ENCODE peak calls at places on chromosome 2, in six cellular contexts. U is stimulated activated naive CD4-positive, alpha-beta T cell; D is CD8-positive, alpha-beta T cell; C is T-helper 1 cell; I is BJ; B is Caki2. V is an unnamed sample.

GRCh38 chr2:212713681-212714080 is 175.1 kb upstream of the ERBB4 start:
- DNase-seq in C (no peak), D (no peak), B (no peak), I (no peak), U (no peak), V (no peak)

GRCh38 chr2:11746376-11746806 is at the start of gene LPIN1:
- DNase-seq in B (peak), U (peak), C (peak), D (peak), I (no peak), V (peak)

GRCh38 chr2:46984642-46985476 is 69.3 kb upstream of the MCFD2 start:
- DNase-seq in U (no peak), B (peak), I (peak), C (no peak), D (no peak), V (no peak)

GRCh38 chr2:69214898-69215297 is 172.1 kb downstream of the GFPT1 start:
- DNase-seq in U (no peak), D (no peak), C (no peak), I (no peak), B (no peak), V (no peak)

GRCh38 chr2:237330539-237330938 is 83.4 kb downstream of the COL6A3 start:
- DNase-seq in U (no peak), C (no peak), D (no peak), B (no peak), I (no peak), V (no peak)

GRCh38 chr2:33634261-33634910 is 35.3 kb upstream of the FAM98A start:
- DNase-seq in C (no peak), D (no peak), I (no peak), U (no peak), B (no peak), V (no peak)

GRCh38 chr2:213022987-213023386 is 128.4 kb downstream of the IKZF2 start:
- DNase-seq in C (no peak), D (no peak), U (no peak), B (no peak), I (no peak), V (no peak)

GRCh38 chr2:100898035-100898689 is 78.2 kb downstream of the NPAS2 start:
- DNase-seq in I (no peak), D (no peak), B (no peak), C (no peak), U (no peak), V (no peak)

GRCh38 chr2:71379086-71379485 is 47.5 kb downstream of the ZNF638 start:
- DNase-seq in D (no peak), I (peak), C (no peak), B (peak), U (no peak), V (no peak)

GRCh38 chr2:109030870-109031480 is 42.0 kb upstream of the EDAR start:
- DNase-seq in C (peak), I (no peak), D (peak), B (no peak), U (no peak), V (no peak)

GRCh38 chr2:183037660-183038340 is 457 bp downstream of the NCKAP1 start:
- DNase-seq in I (no peak), C (peak), U (peak), D (peak), B (no peak), V (peak)

GRCh38 chr2:72204156-72204781 is 56.6 kb upstream of the CYP26B1 start:
- DNase-seq in C (no peak), U (no peak), I (no peak), D (no peak), B (peak), V (no peak)

GRCh38 chr2:20012282-20013060 is at the start of gene MATN3:
- DNase-seq in D (no peak), U (no peak), B (peak), C (no peak), I (no peak), V (no peak)

GRCh38 chr2:64537991-64538390 is 13.9 kb downstream of the AFTPH start:
- DNase-seq in B (no peak), I (no peak), U (no peak), C (no peak), D (no peak), V (no peak)

GRCh38 chr2:195049372-195050031 is 607.5 kb upstream of the SLC39A10 start:
- DNase-seq in I (no peak), B (peak), C (no peak), D (no peak), U (no peak), V (no peak)

GRCh38 chr2:102736174-102736606 is 25.6 kb upstream of the TMEM182 start:
- DNase-seq in I (no peak), C (no peak), D (no peak), B (peak), U (no peak), V (no peak)

GRCh38 chr2:170514140-170514539 is 201.0 kb upstream of the SP5 start:
- DNase-seq in C (no peak), I (no peak), U (no peak), D (no peak), B (no peak), V (no peak)

GRCh38 chr2:206942799-206943478 is 3.6 kb downstream of the CPO start:
- DNase-seq in C (no peak), B (no peak), I (no peak), D (no peak), U (no peak), V (no peak)

GRCh38 chr2:149629003-149629402 is 41.4 kb upstream of the MMADHC start:
- DNase-seq in D (no peak), U (no peak), C (no peak), B (no peak), I (no peak), V (no peak)

GRCh38 chr2:9473308-9473984 is 905 bp upstream of the IAH1 start:
- DNase-seq in U (no peak), D (peak), C (peak), B (no peak), I (no peak), V (no peak)

GRCh38 chr2:696999-697627 is 19.9 kb upstream of the TMEM18 start:
- DNase-seq in U (no peak), B (no peak), I (no peak), C (no peak), D (no peak), V (no peak)

GRCh38 chr2:45011621-45012602 is 2.7 kb upstream of the SIX2 start:
- DNase-seq in I (no peak), D (no peak), U (no peak), C (no peak), B (no peak), V (no peak)

GRCh38 chr2:226495466-226496161 is 304.0 kb downstream of the IRS1 start:
- DNase-seq in I (no peak), C (no peak), U (no peak), B (no peak), D (no peak), V (no peak)

GRCh38 chr2:127859712-127860085 is 1.7 kb upstream of the POLR2D start:
- DNase-seq in U (peak), I (no peak), D (peak), B (no peak), C (peak), V (peak)

GRCh38 chr2:213688129-213688528 is 403.9 kb downstream of the SPAG16 start:
- DNase-seq in D (no peak), I (no peak), C (no peak), U (no peak), B (no peak), V (no peak)

GRCh38 chr2:205702576-205702975 is 20.3 kb downstream of the NRP2 start:
- DNase-seq in B (peak), U (no peak), I (no peak), C (no peak), D (no peak), V (no peak)

GRCh38 chr2:144624451-144624850 is 104.5 kb upstream of the ZEB2 start:
- DNase-seq in C (no peak), U (no peak), B (no peak), I (no peak), D (no peak), V (no peak)

V was measured in T-helper 9 cell.